ENCODE peak calls at places on chromosome 19, in six cellular contexts. One of them, this sample, is unnamed.

GRCh38 chr19:3995619-3996018 is 10.4 kb upstream of the EEF2 start:
- DNase-seq in uterus: no peak
- DNase-seq in amygdala: no peak
- DNase-seq in GM23338: no peak
- DNase-seq in KBM-7: no peak
- DNase-seq in NCI-H345: no peak
- DNase-seq in this sample: no peak

GRCh38 chr19:46984077-46985010 is 35.3 kb upstream of the NPAS1 start:
- DNase-seq in KBM-7: no peak
- DNase-seq in uterus: peak
- DNase-seq in amygdala: no peak
- DNase-seq in NCI-H345: peak
- DNase-seq in GM23338: no peak
- DNase-seq in this sample: no peak

GRCh38 chr19:38274734-38275133 is 10.4 kb downstream of the SPINT2 start:
- DNase-seq in GM23338: no peak
- DNase-seq in amygdala: no peak
- DNase-seq in uterus: no peak
- DNase-seq in KBM-7: no peak
- DNase-seq in NCI-H345: no peak
- DNase-seq in this sample: no peak

GRCh38 chr19:47230122-47230920 is 678 bp downstream of the BBC3 start:
- DNase-seq in KBM-7: peak
- DNase-seq in NCI-H345: no peak
- DNase-seq in amygdala: no peak
- DNase-seq in GM23338: peak
- DNase-seq in uterus: peak
- DNase-seq in this sample: peak

GRCh38 chr19:5903054-5903501 is 512 bp downstream of the NDUFA11 start:
- DNase-seq in GM23338: peak
- DNase-seq in uterus: no peak
- DNase-seq in amygdala: no peak
- DNase-seq in NCI-H345: no peak
- DNase-seq in KBM-7: no peak
- DNase-seq in this sample: no peak

GRCh38 chr19:18049390-18049789 is 37.3 kb downstream of the IL12RB1 start:
- DNase-seq in GM23338: no peak
- DNase-seq in KBM-7: no peak
- DNase-seq in uterus: peak
- DNase-seq in NCI-H345: no peak
- DNase-seq in amygdala: peak
- DNase-seq in this sample: no peak

GRCh38 chr19:7738023-7738422 is 6.1 kb upstream of the CLEC4G start:
- DNase-seq in uterus: no peak
- DNase-seq in amygdala: no peak
- DNase-seq in KBM-7: no peak
- DNase-seq in GM23338: no peak
- DNase-seq in NCI-H345: no peak
- DNase-seq in this sample: no peak

GRCh38 chr19:49953376-49953775 is 7.6 kb downstream of the SIGLEC11 start:
- DNase-seq in NCI-H345: no peak
- DNase-seq in amygdala: no peak
- DNase-seq in GM23338: no peak
- DNase-seq in KBM-7: peak
- DNase-seq in uterus: no peak
- DNase-seq in this sample: no peak

GRCh38 chr19:35272122-35272715 is 3.5 kb downstream of the USF2 start:
- DNase-seq in GM23338: no peak
- DNase-seq in NCI-H345: no peak
- DNase-seq in KBM-7: peak
- DNase-seq in uterus: no peak
- DNase-seq in amygdala: no peak
- DNase-seq in this sample: no peak

GRCh38 chr19:52296773-52297600 is at the start of gene ZNF480:
- DNase-seq in NCI-H345: peak
- DNase-seq in uterus: peak
- DNase-seq in KBM-7: peak
- DNase-seq in amygdala: peak
- DNase-seq in GM23338: peak
- DNase-seq in this sample: peak

GRCh38 chr19:18274776-18275356 is 614 bp upstream of the IQCN start:
- DNase-seq in uterus: peak
- DNase-seq in NCI-H345: no peak
- DNase-seq in KBM-7: peak
- DNase-seq in GM23338: peak
- DNase-seq in amygdala: peak
- DNase-seq in this sample: peak

GRCh38 chr19:14114439-14114838 is 3.1 kb downstream of the PRKACA start:
- DNase-seq in GM23338: no peak
- DNase-seq in amygdala: no peak
- DNase-seq in KBM-7: no peak
- DNase-seq in uterus: no peak
- DNase-seq in NCI-H345: no peak
- DNase-seq in this sample: no peak

GRCh38 chr19:1823539-1824251 is 11.6 kb upstream of the ATP8B3 start:
- DNase-seq in uterus: no peak
- DNase-seq in GM23338: no peak
- DNase-seq in KBM-7: no peak
- DNase-seq in NCI-H345: no peak
- DNase-seq in amygdala: no peak
- DNase-seq in this sample: peak

GRCh38 chr19:18322318-18322758 is 538 bp downstream of the LSM4 start:
- DNase-seq in GM23338: peak
- DNase-seq in KBM-7: peak
- DNase-seq in amygdala: no peak
- DNase-seq in NCI-H345: no peak
- DNase-seq in uterus: no peak
- DNase-seq in this sample: peak

GRCh38 chr19:33673258-33673875 is 51.6 kb downstream of the CHST8 start:
- DNase-seq in GM23338: no peak
- DNase-seq in uterus: no peak
- DNase-seq in KBM-7: no peak
- DNase-seq in amygdala: no peak
- DNase-seq in NCI-H345: no peak
- DNase-seq in this sample: no peak

GRCh38 chr19:36210497-36210896 is 4.0 kb downstream of the ZNF565 start:
- DNase-seq in amygdala: no peak
- DNase-seq in GM23338: no peak
- DNase-seq in KBM-7: no peak
- DNase-seq in uterus: no peak
- DNase-seq in NCI-H345: no peak
- DNase-seq in this sample: no peak

GRCh38 chr19:13681509-13681908 is 82.8 kb upstream of the MRI1 start:
- DNase-seq in KBM-7: no peak
- DNase-seq in NCI-H345: no peak
- DNase-seq in amygdala: no peak
- DNase-seq in uterus: no peak
- DNase-seq in GM23338: no peak
- DNase-seq in this sample: no peak

GRCh38 chr19:45876411-45877197 is 9.3 kb downstream of the IRF2BP1 start:
- DNase-seq in amygdala: no peak
- DNase-seq in uterus: no peak
- DNase-seq in GM23338: peak
- DNase-seq in NCI-H345: no peak
- DNase-seq in KBM-7: peak
- DNase-seq in this sample: peak

GRCh38 chr19:8600064-8600463 is 10.5 kb downstream of the ADAMTS10 start:
- DNase-seq in uterus: no peak
- DNase-seq in amygdala: no peak
- DNase-seq in NCI-H345: no peak
- DNase-seq in KBM-7: no peak
- DNase-seq in GM23338: no peak
- DNase-seq in this sample: no peak

GRCh38 chr19:33134571-33135041 is 2.7 kb downstream of the WDR88 start:
- DNase-seq in uterus: no peak
- DNase-seq in KBM-7: no peak
- DNase-seq in NCI-H345: no peak
- DNase-seq in amygdala: no peak
- DNase-seq in GM23338: peak
- DNase-seq in this sample: peak

GRCh38 chr19:39754544-39754943 is 16.7 kb upstream of the CLC start:
- DNase-seq in KBM-7: no peak
- DNase-seq in NCI-H345: no peak
- DNase-seq in uterus: no peak
- DNase-seq in amygdala: no peak
- DNase-seq in GM23338: no peak
- DNase-seq in this sample: no peak

GRCh38 chr19:42250249-42250665 is 4.7 kb downstream of the ERF start:
- DNase-seq in amygdala: no peak
- DNase-seq in GM23338: no peak
- DNase-seq in uterus: peak
- DNase-seq in NCI-H345: no peak
- DNase-seq in KBM-7: no peak
- DNase-seq in this sample: no peak

GRCh38 chr19:47176627-47177090 is 46.0 kb downstream of the SAE1 start:
- DNase-seq in GM23338: no peak
- DNase-seq in KBM-7: no peak
- DNase-seq in amygdala: no peak
- DNase-seq in NCI-H345: no peak
- DNase-seq in uterus: peak
- DNase-seq in this sample: no peak

GRCh38 chr19:45768644-45769053 is 403 bp downstream of the SIX5 start:
- DNase-seq in NCI-H345: peak
- DNase-seq in GM23338: peak
- DNase-seq in uterus: no peak
- DNase-seq in KBM-7: no peak
- DNase-seq in amygdala: no peak
- DNase-seq in this sample: peak

GRCh38 chr19:5452594-5453565 is 2.3 kb upstream of the ZNRF4 start:
- DNase-seq in GM23338: peak
- DNase-seq in uterus: no peak
- DNase-seq in amygdala: no peak
- DNase-seq in NCI-H345: no peak
- DNase-seq in KBM-7: peak
- DNase-seq in this sample: peak

GRCh38 chr19:44587863-44588752 is 25.3 kb upstream of the IGSF23 start:
- DNase-seq in GM23338: no peak
- DNase-seq in uterus: no peak
- DNase-seq in NCI-H345: no peak
- DNase-seq in KBM-7: peak
- DNase-seq in amygdala: no peak
- DNase-seq in this sample: no peak

GRCh38 chr19:3607398-3608078 is 863 bp upstream of the TBXA2R start:
- DNase-seq in amygdala: no peak
- DNase-seq in GM23338: peak
- DNase-seq in NCI-H345: no peak
- DNase-seq in uterus: no peak
- DNase-seq in KBM-7: peak
- DNase-seq in this sample: peak

GRCh38 chr19:29943615-29944014 is 1.6 kb downstream of the URI1 start:
- DNase-seq in NCI-H345: no peak
- DNase-seq in GM23338: no peak
- DNase-seq in KBM-7: no peak
- DNase-seq in amygdala: no peak
- DNase-seq in uterus: no peak
- DNase-seq in this sample: no peak

GRCh38 chr19:3801412-3802096 is 15.4 kb upstream of the MATK start:
- DNase-seq in NCI-H345: peak
- DNase-seq in uterus: no peak
- DNase-seq in amygdala: no peak
- DNase-seq in GM23338: peak
- DNase-seq in KBM-7: no peak
- DNase-seq in this sample: peak

GRCh38 chr19:13604902-13605586 is 98.8 kb upstream of the CACNA1A start:
- DNase-seq in GM23338: peak
- DNase-seq in uterus: no peak
- DNase-seq in amygdala: no peak
- DNase-seq in KBM-7: peak
- DNase-seq in NCI-H345: no peak
- DNase-seq in this sample: peak

GRCh38 chr19:38155453-38155852 is 68.6 kb downstream of the DPF1 start:
- DNase-seq in KBM-7: no peak
- DNase-seq in amygdala: no peak
- DNase-seq in uterus: no peak
- DNase-seq in GM23338: peak
- DNase-seq in NCI-H345: no peak
- DNase-seq in this sample: peak

GRCh38 chr19:7602935-7603497 is 7.4 kb downstream of the CAMSAP3 start:
- DNase-seq in amygdala: no peak
- DNase-seq in NCI-H345: no peak
- DNase-seq in GM23338: no peak
- DNase-seq in uterus: no peak
- DNase-seq in KBM-7: no peak
- DNase-seq in this sample: no peak

GRCh38 chr19:13022111-13022858 is 27.0 kb downstream of the NFIX start:
- DNase-seq in GM23338: no peak
- DNase-seq in amygdala: peak
- DNase-seq in KBM-7: peak
- DNase-seq in uterus: peak
- DNase-seq in NCI-H345: no peak
- DNase-seq in this sample: peak

GRCh38 chr19:19628499-19629134 is 597 bp upstream of the LPAR2 start:
- DNase-seq in uterus: no peak
- DNase-seq in KBM-7: no peak
- DNase-seq in GM23338: peak
- DNase-seq in NCI-H345: peak
- DNase-seq in amygdala: no peak
- DNase-seq in this sample: peak

GRCh38 chr19:54207908-54208783 is 7.5 kb downstream of the RPS9 start:
- DNase-seq in NCI-H345: no peak
- DNase-seq in amygdala: no peak
- DNase-seq in GM23338: no peak
- DNase-seq in KBM-7: peak
- DNase-seq in uterus: peak
- DNase-seq in this sample: peak